ENCODE peak calls at places on chromosomes 13 and 19, in five cellular contexts. J is IMR-90, L is mammary epithelial cell, S is ascending aorta, N is uterus. A is an unnamed sample.

GRCh38 chr13:83819156-83819555 is 63.1 kb downstream of the SLITRK1 start:
- DNase-seq in J (no peak), L (no peak), S (no peak), N (no peak), A (no peak)

GRCh38 chr19:14305706-14306105 is 75.5 kb upstream of the ADGRE5 start:
- DNase-seq in J (no peak), L (no peak), S (no peak), N (no peak), A (no peak)

GRCh38 chr19:7602240-7602934 is 6.7 kb downstream of the CAMSAP3 start:
- DNase-seq in J (no peak), L (no peak), S (no peak), N (no peak), A (no peak)

GRCh38 chr19:56869886-56870285 is 29.4 kb upstream of the PEG3 start:
- DNase-seq in J (no peak), L (no peak), S (no peak), N (no peak), A (no peak)

GRCh38 chr19:38663957-38664502 is 16.6 kb downstream of the ACTN4 start:
- DNase-seq in J (no peak), L (no peak), S (no peak), N (peak; percentile 67), A (no peak)

GRCh38 chr19:20863176-20863575 is 59.9 kb upstream of the ZNF85 start:
- DNase-seq in J (no peak), L (no peak), S (no peak), N (no peak), A (no peak)

GRCh38 chr13:30607908-30608307 is 9.8 kb upstream of the USPL1 start:
- DNase-seq in J (no peak), L (peak; percentile 38), S (no peak), N (no peak), A (no peak)

GRCh38 chr19:13978306-13978705 is 26.0 kb downstream of the DCAF15 start:
- DNase-seq in J (no peak), L (no peak), S (peak; percentile 60), N (peak; percentile 91), A (peak; percentile 25)

GRCh38 chr13:41154042-41154441 is 21.4 kb upstream of the KBTBD6 start:
- DNase-seq in J (no peak), L (no peak), S (no peak), N (no peak), A (no peak)

GRCh38 chr19:3613765-3614661 is 7.3 kb upstream of the TBXA2R start:
- DNase-seq in J (no peak), L (no peak), S (no peak), N (no peak), A (no peak)

GRCh38 chr13:112204881-112205327 is 138.0 kb downstream of the SOX1 start:
- DNase-seq in J (no peak), L (no peak), S (no peak), N (no peak), A (no peak)

GRCh38 chr13:78197231-78197630 is 278.6 kb upstream of the EDNRB start:
- DNase-seq in J (peak; percentile 4), L (peak; percentile 3), S (no peak), N (no peak), A (no peak)
- H3K4me3 ChIP-seq in J (no peak overlapping the region), L (no peak overlapping the region), S (no peak overlapping the region), N (no peak overlapping the region), A (no peak overlapping the region)

GRCh38 chr19:19562665-19563347 is 24.7 kb downstream of the CILP2 start:
- DNase-seq in J (no peak), L (no peak), S (no peak), N (no peak), A (no peak)
- TF ChIP-seq CTCF in J (no peak), L (peak; percentile 12), S (no peak), N (no peak), A (no peak)

GRCh38 chr13:24119593-24120508 is 40.7 kb upstream of the SPATA13 start:
- DNase-seq in J (peak; percentile 64), L (no peak), S (no peak), N (no peak), A (no peak)
- H3K4me3 ChIP-seq in J (no peak overlapping the region), L (no peak overlapping the region), S (no peak overlapping the region), N (no peak overlapping the region), A (no peak overlapping the region)

DNA sequence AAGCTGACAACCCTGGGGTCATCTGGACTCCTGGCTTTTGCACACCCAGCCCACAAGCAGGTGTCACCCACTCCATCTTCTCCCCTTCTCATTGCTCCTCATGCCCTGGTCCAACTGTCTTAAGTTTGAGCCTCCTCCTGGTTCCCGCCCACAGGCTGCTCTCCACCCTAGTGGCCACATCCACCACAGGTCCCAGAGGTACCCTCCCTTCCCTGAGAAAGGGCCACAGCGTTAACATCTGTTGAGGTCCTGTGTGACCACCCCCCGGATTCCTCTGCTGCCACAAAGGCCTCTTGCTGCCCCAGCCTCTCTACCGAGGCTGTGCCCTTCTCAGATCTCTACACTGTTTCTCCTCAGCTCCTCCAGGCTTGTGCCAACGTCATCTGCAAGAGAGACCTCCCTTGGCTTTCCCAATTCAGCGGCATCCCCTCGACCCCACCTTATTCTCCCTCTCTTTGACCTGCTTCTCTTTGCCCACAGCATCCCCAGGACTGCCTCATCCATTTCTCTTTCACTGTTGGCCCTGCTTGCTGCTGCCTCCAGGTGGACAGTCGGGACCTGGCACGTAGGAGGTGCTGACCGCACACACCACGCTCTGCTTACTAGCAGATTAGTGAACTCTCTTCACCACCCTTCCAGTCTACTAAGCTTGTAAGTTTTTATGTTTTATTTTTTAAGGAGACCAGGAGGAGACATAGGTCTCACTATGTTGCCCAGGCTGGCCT is 33.3 kb downstream of the SUGP2 start:
- DNase-seq in J (peak; percentile 10), L (no peak), S (no peak), N (no peak), A (peak; percentile 10)
- TF ChIP-seq CTCF in J (peak; percentile 24), L (peak; percentile 43), S (no peak), N (no peak), A (peak; percentile 28)

GRCh38 chr13:27311518-27312208 is 41.0 kb downstream of the RASL11A start:
- DNase-seq in J (no peak), L (no peak), S (no peak), N (no peak), A (no peak)

GRCh38 chr13:27309401-27309958 is 38.9 kb downstream of the RASL11A start:
- DNase-seq in J (no peak), L (no peak), S (no peak), N (no peak), A (no peak)

GRCh38 chr13:27309967-27310598 is 39.5 kb downstream of the RASL11A start:
- DNase-seq in J (peak; percentile 57), L (peak; percentile 56), S (no peak), N (no peak), A (peak; percentile 54)

GRCh38 chr13:27306364-27306763 is 35.7 kb downstream of the RASL11A start:
- DNase-seq in J (no peak), L (no peak), S (no peak), N (no peak), A (no peak)

GRCh38 chr13:27308941-27309340 is 38.3 kb downstream of the RASL11A start:
- DNase-seq in J (no peak), L (no peak), S (no peak), N (no peak), A (no peak)
- H3K4me3 ChIP-seq in J (no peak overlapping the region), L (no peak overlapping the region), S (no peak overlapping the region), N (no peak overlapping the region), A (no peak overlapping the region)

GRCh38 chr19:10473192-10473591 is 30.0 kb downstream of the KEAP1 start:
- DNase-seq in J (no peak), L (no peak), S (no peak), N (no peak), A (no peak)
- TF ChIP-seq CTCF in J (no peak), L (no peak), S (no peak), N (no peak), A (no peak)

DNA sequence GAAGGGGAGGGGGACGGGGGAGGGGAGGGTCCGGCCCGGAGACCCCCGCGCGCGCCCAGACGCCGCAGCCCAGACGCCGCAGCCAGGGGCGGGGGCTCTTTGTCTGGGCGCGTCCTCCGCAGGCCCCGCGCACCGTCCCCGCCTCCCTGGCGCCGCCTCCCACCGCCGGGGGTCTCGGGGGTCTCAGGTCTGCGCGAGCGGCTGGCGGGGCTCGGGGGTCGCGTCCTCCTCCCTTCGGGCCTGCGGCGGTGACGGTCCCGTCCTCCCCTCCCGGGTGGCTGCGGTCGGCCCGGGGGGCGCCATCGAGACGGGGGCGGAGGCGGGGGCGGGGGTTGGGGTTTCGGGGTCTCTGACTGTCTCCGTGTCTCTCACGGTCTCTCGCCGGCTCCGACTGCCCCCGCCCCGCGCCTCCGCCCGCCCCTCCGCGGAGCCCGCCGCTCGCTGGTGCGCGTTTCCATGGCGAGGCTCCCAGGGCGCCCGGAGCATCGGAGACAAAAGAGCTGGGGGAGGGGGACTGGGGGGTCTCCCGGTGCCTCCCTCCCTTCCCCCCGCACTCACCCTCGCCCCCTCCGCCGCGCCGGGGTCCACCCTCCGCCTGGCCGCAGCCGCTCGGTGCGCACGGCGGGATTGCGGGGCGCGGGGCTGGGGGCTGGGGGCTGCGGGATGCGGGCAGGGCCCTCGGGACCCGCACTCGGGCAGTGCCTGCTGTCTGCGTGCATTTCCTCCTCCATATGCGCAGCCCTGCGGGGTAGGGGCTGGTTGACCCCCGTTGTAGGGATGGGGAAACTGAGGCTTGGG is 420 bp upstream of the PLPPR3 start:
- DNase-seq in J (no peak), L (no peak), S (no peak), N (no peak), A (no peak)
- H3K4me3 ChIP-seq in J (peak overlapping the region; percentile 54), L (no peak overlapping the region), S (peak overlapping the region; percentile 9), N (no peak overlapping the region), A (peak overlapping the region; percentile 18)

DNA sequence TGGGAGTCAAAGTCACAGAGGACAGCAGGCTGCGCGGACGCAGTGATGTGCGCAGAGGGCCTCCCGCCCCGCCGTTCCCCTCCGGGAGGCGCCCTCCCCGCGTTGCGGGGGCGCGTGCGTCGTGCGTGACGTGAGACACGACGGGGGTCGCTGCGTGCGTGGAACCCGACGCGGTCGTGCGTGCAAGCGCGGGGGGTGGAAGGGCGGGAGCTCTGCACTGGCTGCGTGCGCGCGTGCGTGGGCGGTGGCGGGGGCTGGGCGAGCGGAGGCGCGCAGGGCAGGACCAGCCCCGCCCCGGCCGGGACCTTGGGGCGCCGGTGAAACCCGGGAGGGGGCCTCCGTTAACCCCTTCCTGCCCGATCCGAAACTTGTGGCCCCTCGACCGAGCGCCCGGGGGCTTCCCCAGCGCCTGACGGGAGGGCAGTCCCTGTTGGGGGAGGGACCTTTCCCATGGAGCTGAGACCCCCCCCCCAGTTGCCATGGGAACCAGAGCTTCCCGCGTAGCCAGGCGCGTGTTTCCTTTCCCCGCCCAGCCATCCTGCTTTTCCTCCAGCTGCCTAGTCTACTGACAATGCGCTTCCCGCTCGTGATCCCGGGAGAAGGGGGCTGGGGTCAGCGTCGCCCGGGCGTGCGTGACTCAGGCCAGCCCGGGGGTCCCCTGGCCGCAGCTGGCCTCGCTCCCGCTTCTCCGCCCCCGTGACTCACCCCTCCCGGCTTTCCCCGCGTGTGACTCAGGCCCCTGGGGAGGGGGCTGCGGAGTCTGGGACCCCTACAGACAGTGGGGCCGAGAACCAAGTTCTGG is 7.3 kb upstream of the HOOK2 start:
- DNase-seq in J (peak; percentile 85), L (peak; percentile 59), S (peak; percentile 83), N (peak; percentile 90), A (peak; percentile 87)
- TF ChIP-seq CTCF in J (peak; percentile 12), L (peak; percentile 14), S (peak; percentile 15), N (no peak), A (no peak)

A was measured in foreskin fibroblast.